ENCODE peak calls at places on chromosomes 12 and 14, in eight cellular contexts. One of them, this sample, is unnamed.

GRCh38 chr14:96038920-96039632 is at the start of gene C14orf132:
- DNase-seq in A549: peak
- DNase-seq in IMR-90: peak
- DNase-seq in HCT116: peak
- DNase-seq in GM12878: no peak
- DNase-seq in H1: no peak
- DNase-seq in K562: peak
- DNase-seq in HepG2: no peak
- DNase-seq in this sample: peak

GRCh38 chr14:64012720-64013119 is 159.9 kb downstream of the SYNE2 start:
- DNase-seq in K562: no peak
- DNase-seq in A549: no peak
- DNase-seq in H1: no peak
- DNase-seq in GM12878: no peak
- DNase-seq in IMR-90: no peak
- DNase-seq in HepG2: peak
- DNase-seq in HCT116: no peak
- DNase-seq in this sample: no peak

GRCh38 chr12:12717586-12718381 is 616 bp downstream of the CDKN1B start:
- DNase-seq in HepG2: no peak
- DNase-seq in K562: peak
- DNase-seq in IMR-90: no peak
- DNase-seq in GM12878: no peak
- DNase-seq in A549: peak
- DNase-seq in H1: no peak
- DNase-seq in HCT116: no peak
- DNase-seq in this sample: peak

GRCh38 chr12:11162494-11162893 is 8.5 kb upstream of the SMIM10L1 start:
- DNase-seq in GM12878: no peak
- DNase-seq in K562: peak
- DNase-seq in HepG2: no peak
- DNase-seq in IMR-90: no peak
- DNase-seq in A549: no peak
- DNase-seq in HCT116: no peak
- DNase-seq in H1: no peak
- DNase-seq in this sample: no peak

GRCh38 chr12:132606466-132606865 is 3.9 kb downstream of the LRCOL1 start:
- DNase-seq in IMR-90: no peak
- DNase-seq in GM12878: no peak
- DNase-seq in A549: no peak
- DNase-seq in K562: no peak
- DNase-seq in HCT116: no peak
- DNase-seq in H1: no peak
- DNase-seq in HepG2: no peak
- DNase-seq in this sample: peak

GRCh38 chr14:72120315-72120714 is 188.1 kb downstream of the RGS6 start:
- DNase-seq in HCT116: no peak
- DNase-seq in K562: no peak
- DNase-seq in HepG2: no peak
- DNase-seq in IMR-90: no peak
- DNase-seq in GM12878: no peak
- DNase-seq in A549: no peak
- DNase-seq in H1: no peak
- DNase-seq in this sample: no peak

GRCh38 chr12:59695379-59695778 is 99.5 kb downstream of the SLC16A7 start:
- DNase-seq in HCT116: no peak
- DNase-seq in HepG2: no peak
- DNase-seq in K562: no peak
- DNase-seq in H1: no peak
- DNase-seq in GM12878: no peak
- DNase-seq in A549: no peak
- DNase-seq in IMR-90: peak
- DNase-seq in this sample: no peak

GRCh38 chr12:79023261-79023660 is 158.7 kb downstream of the SYT1 start:
- DNase-seq in GM12878: no peak
- DNase-seq in K562: no peak
- DNase-seq in H1: no peak
- DNase-seq in IMR-90: no peak
- DNase-seq in HCT116: no peak
- DNase-seq in HepG2: no peak
- DNase-seq in A549: no peak
- DNase-seq in this sample: peak

GRCh38 chr12:80100566-80100965 is 1.2 kb downstream of the OTOGL start:
- DNase-seq in A549: no peak
- DNase-seq in HepG2: no peak
- DNase-seq in H1: no peak
- DNase-seq in IMR-90: peak
- DNase-seq in K562: no peak
- DNase-seq in GM12878: no peak
- DNase-seq in HCT116: no peak
- DNase-seq in this sample: no peak

GRCh38 chr12:92000587-92000986 is 145.1 kb downstream of the BTG1 start:
- DNase-seq in GM12878: no peak
- DNase-seq in HepG2: no peak
- DNase-seq in A549: no peak
- DNase-seq in K562: no peak
- DNase-seq in HCT116: no peak
- DNase-seq in IMR-90: no peak
- DNase-seq in H1: no peak
- DNase-seq in this sample: no peak

GRCh38 chr12:110102255-110102654 is 21.9 kb upstream of the IFT81 start:
- DNase-seq in K562: peak
- DNase-seq in IMR-90: peak
- DNase-seq in A549: peak
- DNase-seq in HepG2: peak
- DNase-seq in H1: peak
- DNase-seq in GM12878: no peak
- DNase-seq in HCT116: peak
- DNase-seq in this sample: peak

GRCh38 chr14:69137456-69138188 is 15.3 kb downstream of the DCAF5 start:
- DNase-seq in HepG2: no peak
- DNase-seq in A549: no peak
- DNase-seq in IMR-90: peak
- DNase-seq in GM12878: no peak
- DNase-seq in HCT116: no peak
- DNase-seq in K562: no peak
- DNase-seq in H1: no peak
- DNase-seq in this sample: no peak

GRCh38 chr12:93786669-93787397 is 109.7 kb downstream of the CRADD start:
- DNase-seq in GM12878: no peak
- DNase-seq in K562: no peak
- DNase-seq in HCT116: no peak
- DNase-seq in HepG2: no peak
- DNase-seq in IMR-90: no peak
- DNase-seq in H1: no peak
- DNase-seq in A549: no peak
- DNase-seq in this sample: no peak

GRCh38 chr12:103495158-103495782 is 498 bp downstream of the C12orf42 start:
- DNase-seq in K562: peak
- DNase-seq in IMR-90: no peak
- DNase-seq in GM12878: no peak
- DNase-seq in H1: peak
- DNase-seq in HepG2: no peak
- DNase-seq in A549: peak
- DNase-seq in HCT116: no peak
- DNase-seq in this sample: peak

GRCh38 chr14:101505216-101505970 is 55.9 kb upstream of the DIO3 start:
- DNase-seq in K562: no peak
- DNase-seq in H1: no peak
- DNase-seq in A549: no peak
- DNase-seq in GM12878: no peak
- DNase-seq in HCT116: no peak
- DNase-seq in HepG2: no peak
- DNase-seq in IMR-90: no peak
- DNase-seq in this sample: no peak

GRCh38 chr14:92584856-92585255 is 71.3 kb downstream of the RIN3 start:
- DNase-seq in H1: no peak
- DNase-seq in IMR-90: no peak
- DNase-seq in A549: no peak
- DNase-seq in GM12878: no peak
- DNase-seq in HepG2: no peak
- DNase-seq in K562: no peak
- DNase-seq in HCT116: no peak
- DNase-seq in this sample: no peak

GRCh38 chr14:68283378-68284123 is 464.0 kb downstream of the RAD51B start:
- DNase-seq in HCT116: no peak
- DNase-seq in K562: no peak
- DNase-seq in GM12878: peak
- DNase-seq in H1: no peak
- DNase-seq in HepG2: no peak
- DNase-seq in IMR-90: no peak
- DNase-seq in A549: no peak
- DNase-seq in this sample: no peak

DNA sequence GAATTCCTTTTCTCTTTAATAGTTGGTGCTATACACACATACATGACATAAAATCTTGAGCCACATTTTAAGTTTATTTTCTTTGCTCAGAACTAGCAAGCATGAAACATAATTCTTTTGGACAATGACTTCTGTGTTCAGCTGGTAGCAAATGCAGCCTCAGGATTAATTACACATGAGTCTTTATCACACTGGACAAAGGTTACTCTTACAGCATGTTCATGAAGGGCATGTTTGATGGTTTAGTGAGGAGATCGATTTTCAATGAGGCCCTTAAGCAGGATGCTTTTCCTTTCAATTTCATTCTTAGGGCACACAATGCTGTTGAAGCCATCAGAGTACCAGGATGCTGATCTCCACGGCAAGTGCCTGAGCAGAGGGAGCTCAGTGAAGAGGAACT is 542.0 kb downstream of the SNAPC1 start:
- DNase-seq in K562: no peak
- DNase-seq in A549: no peak
- DNase-seq in GM12878: no peak
- DNase-seq in H1: no peak
- DNase-seq in IMR-90: no peak
- DNase-seq in HCT116: no peak
- DNase-seq in HepG2: peak
- DNase-seq in this sample: no peak
- TF ChIP-seq RAD21 in K562: no peak
- TF ChIP-seq RAD21 in A549: no peak
- TF ChIP-seq RAD21 in GM12878: no peak
- TF ChIP-seq RAD21 in H1: no peak
- TF ChIP-seq RAD21 in IMR-90: no peak
- TF ChIP-seq RAD21 in HCT116: no peak
- TF ChIP-seq RAD21 in HepG2: no peak
- TF ChIP-seq RAD21 in this sample: no peak

DNA sequence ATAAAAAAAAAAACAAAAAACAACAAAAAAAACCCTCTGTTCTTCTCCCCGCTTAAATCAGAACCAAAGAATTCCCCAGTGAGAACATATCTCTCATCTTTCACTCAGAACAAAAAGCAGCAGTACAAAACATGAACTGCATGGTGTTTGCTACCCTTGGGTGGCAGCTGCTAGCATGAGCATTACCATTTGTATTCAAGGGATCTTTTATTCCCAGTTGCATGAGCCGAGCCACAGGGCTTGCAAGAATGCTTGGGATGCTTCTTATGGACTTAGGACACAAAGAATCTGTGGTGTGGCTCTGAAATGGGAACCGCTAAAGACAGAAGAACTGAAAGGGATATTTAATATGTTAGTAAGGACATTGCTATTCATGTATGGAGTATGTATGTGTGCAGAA is 190.6 kb downstream of the TMX1 start:
- DNase-seq in IMR-90: no peak
- DNase-seq in A549: no peak
- DNase-seq in HCT116: no peak
- DNase-seq in HepG2: peak
- DNase-seq in GM12878: no peak
- DNase-seq in K562: no peak
- DNase-seq in H1: peak
- DNase-seq in this sample: no peak
- H3K4me3 ChIP-seq in IMR-90: no peak
- H3K4me3 ChIP-seq in A549: no peak
- H3K4me3 ChIP-seq in HCT116: no peak
- H3K4me3 ChIP-seq in HepG2: no peak
- H3K4me3 ChIP-seq in GM12878: no peak
- H3K4me3 ChIP-seq in K562: no peak
- H3K4me3 ChIP-seq in H1: no peak
- H3K4me3 ChIP-seq in this sample: no peak

GRCh38 chr12:87766044-87766443 is 263.2 kb downstream of the C12orf50 start:
- DNase-seq in H1: no peak
- DNase-seq in K562: no peak
- DNase-seq in HCT116: no peak
- DNase-seq in GM12878: no peak
- DNase-seq in IMR-90: no peak
- DNase-seq in A549: no peak
- DNase-seq in HepG2: no peak
- DNase-seq in this sample: no peak

GRCh38 chr12:87772401-87772800 is 256.8 kb downstream of the C12orf50 start:
- DNase-seq in HCT116: no peak
- DNase-seq in K562: no peak
- DNase-seq in H1: no peak
- DNase-seq in HepG2: no peak
- DNase-seq in A549: no peak
- DNase-seq in IMR-90: no peak
- DNase-seq in GM12878: no peak
- DNase-seq in this sample: no peak

GRCh38 chr12:87768884-87769283 is 260.3 kb downstream of the C12orf50 start:
- DNase-seq in HCT116: no peak
- DNase-seq in H1: no peak
- DNase-seq in A549: no peak
- DNase-seq in HepG2: no peak
- DNase-seq in IMR-90: no peak
- DNase-seq in GM12878: no peak
- DNase-seq in K562: no peak
- DNase-seq in this sample: no peak
- TF ChIP-seq RAD21 in HCT116: no peak
- TF ChIP-seq RAD21 in H1: no peak
- TF ChIP-seq RAD21 in A549: no peak
- TF ChIP-seq RAD21 in HepG2: no peak
- TF ChIP-seq RAD21 in IMR-90: no peak
- TF ChIP-seq RAD21 in GM12878: no peak
- TF ChIP-seq RAD21 in K562: no peak
- TF ChIP-seq RAD21 in this sample: no peak

DNA sequence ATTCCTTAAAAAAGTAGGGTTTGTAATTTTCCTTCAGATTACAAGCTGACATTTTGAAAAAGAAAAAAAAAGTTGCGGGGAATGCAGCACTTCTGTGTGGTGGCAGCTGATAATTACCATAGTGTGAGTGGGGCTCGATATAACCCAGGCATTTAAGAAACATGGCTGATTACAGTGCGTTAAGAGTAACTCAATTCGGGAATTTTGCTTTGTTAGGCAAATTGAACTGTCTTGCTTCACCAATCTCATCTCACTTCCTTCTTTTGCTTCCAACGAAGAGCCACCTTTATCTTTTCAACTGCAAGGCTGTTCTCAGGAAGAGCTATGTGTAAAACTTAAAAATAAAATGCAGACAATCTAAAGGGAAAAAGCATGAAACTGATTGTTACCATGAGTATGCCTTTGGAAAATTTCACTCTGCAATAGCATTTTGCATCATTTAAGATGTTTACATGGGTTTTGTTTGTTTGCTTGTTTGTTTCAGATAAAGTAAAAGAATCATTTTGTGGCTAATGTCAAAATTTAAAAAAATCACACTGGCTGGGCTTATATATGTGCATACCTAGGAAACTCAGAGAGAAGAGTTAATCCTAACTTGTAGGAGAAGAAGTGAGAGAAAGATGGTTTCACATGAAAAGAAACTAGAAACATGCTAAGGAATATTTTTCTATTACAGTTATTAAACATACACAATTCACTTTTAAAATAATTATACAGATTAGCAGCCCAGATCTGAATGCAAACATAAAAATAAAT is 295.9 kb upstream of the ATP2B1 start:
- DNase-seq in A549: no peak
- DNase-seq in IMR-90: no peak
- DNase-seq in HCT116: no peak
- DNase-seq in H1: no peak
- DNase-seq in GM12878: peak
- DNase-seq in HepG2: no peak
- DNase-seq in K562: no peak
- DNase-seq in this sample: no peak
- H3K4me3 ChIP-seq in A549: no peak
- H3K4me3 ChIP-seq in IMR-90: no peak
- H3K4me3 ChIP-seq in HCT116: no peak
- H3K4me3 ChIP-seq in H1: no peak
- H3K4me3 ChIP-seq in GM12878: no peak
- H3K4me3 ChIP-seq in HepG2: no peak
- H3K4me3 ChIP-seq in K562: no peak
- H3K4me3 ChIP-seq in this sample: no peak

This sample was measured in SK-N-SH.